ENCODE peak calls at places on chromosome 3, in six cellular contexts. M is NCI-H1417, X is NCI-H1105, G is T1000, W is KG1, Y is psoas muscle. I is an unnamed sample.

GRCh38 chr3:125443923-125444322 is 68.8 kb upstream of the ZNF148 start:
- DNase-seq in Y (no peak), M (no peak), W (no peak), G (no peak), X (no peak), I (no peak)

GRCh38 chr3:19146685-19147650 is 1.3 kb upstream of the KCNH8 start:
- DNase-seq in Y (peak), G (peak), M (peak), X (peak), W (peak), I (peak)

GRCh38 chr3:8110966-8111798 is 390.4 kb upstream of the LMCD1 start:
- DNase-seq in M (peak), W (peak), Y (no peak), X (peak), G (peak), I (peak)

GRCh38 chr3:104521606-104522336 is 844.9 kb upstream of the ALCAM start:
- DNase-seq in X (no peak), Y (no peak), G (no peak), W (no peak), M (no peak), I (no peak)

GRCh38 chr3:17183951-17184550 is 299.3 kb downstream of the PLCL2 start:
- DNase-seq in W (no peak), M (no peak), G (no peak), Y (no peak), X (no peak), I (no peak)

GRCh38 chr3:63753567-63753966 is 65.5 kb upstream of the C3orf49 start:
- DNase-seq in X (no peak), W (no peak), G (no peak), Y (no peak), M (no peak), I (no peak)

GRCh38 chr3:153901991-153902390 is 219.2 kb upstream of the ARHGEF26 start:
- DNase-seq in X (no peak), W (no peak), M (no peak), Y (no peak), G (no peak), I (no peak)

GRCh38 chr3:142912440-142913172 is 23.7 kb upstream of the PCOLCE2 start:
- DNase-seq in W (no peak), X (no peak), G (no peak), M (no peak), Y (no peak), I (no peak)

GRCh38 chr3:107432646-107433045 is 55.4 kb downstream of the CCDC54 start:
- DNase-seq in G (no peak), Y (no peak), W (no peak), X (no peak), M (no peak), I (no peak)

GRCh38 chr3:100400424-100400781 is 486 bp downstream of the TOMM70 start:
- DNase-seq in W (no peak), G (no peak), Y (no peak), X (no peak), M (no peak), I (peak)

GRCh38 chr3:136891934-136892855 is 30.2 kb downstream of the NCK1 start:
- DNase-seq in Y (no peak), M (no peak), X (no peak), W (no peak), G (no peak), I (no peak)

GRCh38 chr3:14540209-14540575 is at the start of gene GRIP2:
- DNase-seq in G (no peak), Y (peak), W (no peak), X (no peak), M (no peak), I (peak)

GRCh38 chr3:66481071-66482001 is 19.5 kb downstream of the LRIG1 start:
- DNase-seq in W (no peak), M (no peak), Y (no peak), X (no peak), G (no peak), I (no peak)

GRCh38 chr3:175552929-175553328 is 693.8 kb downstream of the NAALADL2 start:
- DNase-seq in G (no peak), M (no peak), X (no peak), W (no peak), Y (no peak), I (no peak)

GRCh38 chr3:169218314-169218983 is 445.1 kb downstream of the MECOM start:
- DNase-seq in W (no peak), Y (no peak), X (peak), G (no peak), M (peak), I (no peak)

GRCh38 chr3:52072020-52072419 is 15.6 kb upstream of the DUSP7 start:
- DNase-seq in Y (no peak), M (no peak), X (no peak), W (no peak), G (no peak), I (peak)

GRCh38 chr3:16060358-16060852 is 114.1 kb upstream of the GALNT15 start:
- DNase-seq in W (no peak), M (no peak), Y (peak), G (peak), X (no peak), I (no peak)

GRCh38 chr3:76134166-76134565 is 348.8 kb upstream of the ZNF717 start:
- DNase-seq in Y (no peak), X (no peak), W (no peak), M (no peak), G (peak), I (no peak)

GRCh38 chr3:5126586-5126985 is 4.5 kb downstream of the ARL8B start:
- DNase-seq in M (no peak), Y (no peak), X (no peak), W (no peak), G (no peak), I (no peak)

GRCh38 chr3:192481638-192482037 is 245.7 kb downstream of the FGF12 start:
- DNase-seq in X (no peak), W (no peak), G (peak), Y (no peak), M (no peak), I (no peak)

GRCh38 chr3:155308831-155309230 is 15.3 kb upstream of the STRIT1 start:
- DNase-seq in M (no peak), W (peak), X (no peak), G (no peak), Y (no peak), I (no peak)

GRCh38 chr3:10371167-10371566 is 50.3 kb upstream of the SEC13 start:
- DNase-seq in M (no peak), Y (no peak), W (no peak), X (peak), G (peak), I (peak)

GRCh38 chr3:157129782-157130137 is 30.2 kb downstream of the CCNL1 start:
- DNase-seq in Y (no peak), G (no peak), X (no peak), W (no peak), M (peak), I (no peak)